ENCODE peak calls at places on chromosomes 11 and 22, in ten cellular contexts. M, K, P, Z, C, F, U, E, V and W are unnamed samples.

GRCh38 chr11:104219081-104219480 is 55.1 kb upstream of the PDGFD start:
- ATAC-seq in M (no peak), K (no peak), P (peak), Z (peak), C (no peak), F (no peak), U (no peak), E (no peak), V (no peak), W (no peak)

GRCh38 chr11:69558519-69558941 is 77.1 kb downstream of the LINC01488 start:
- ATAC-seq in M (no peak), K (no peak), P (no peak), Z (no peak), C (no peak), F (no peak), U (peak), E (no peak), V (no peak), W (peak)

GRCh38 chr22:35392357-35392756 is 7.6 kb upstream of the MCM5 start:
- ATAC-seq in M (no peak), K (peak), P (no peak), Z (no peak), C (no peak), F (no peak), U (no peak), E (peak), V (no peak), W (no peak)

GRCh38 chr22:38163844-38164577 is 17.6 kb downstream of the PLA2G6 start:
- ATAC-seq in M (no peak), K (no peak), P (no peak), Z (peak), C (no peak), F (no peak), U (no peak), E (no peak), V (no peak), W (no peak)

GRCh38 chr22:39101226-39101625 is 4.2 kb downstream of the APOBEC3H start:
- ATAC-seq in M (no peak), K (no peak), P (no peak), Z (no peak), C (no peak), F (no peak), U (no peak), E (no peak), V (no peak), W (no peak)

GRCh38 chr11:125579811-125580210 is 10.5 kb downstream of the EI24 start:
- ATAC-seq in M (no peak), K (no peak), P (no peak), Z (no peak), C (no peak), F (no peak), U (no peak), E (no peak), V (no peak), W (no peak)

GRCh38 chr11:11975201-11976092 is 33.0 kb downstream of the DKK3 start:
- ATAC-seq in M (no peak), K (no peak), P (no peak), Z (no peak), C (no peak), F (no peak), U (no peak), E (no peak), V (no peak), W (no peak)

GRCh38 chr22:49180683-49181024 is 647.0 kb downstream of the BRD1 start:
- ATAC-seq in M (no peak), K (no peak), P (no peak), Z (no peak), C (no peak), F (no peak), U (no peak), E (no peak), V (no peak), W (no peak)

GRCh38 chr11:132249256-132249655 is 878.8 kb downstream of the NTM start:
- ATAC-seq in M (no peak), K (no peak), P (no peak), Z (no peak), C (no peak), F (no peak), U (no peak), E (no peak), V (no peak), W (no peak)

GRCh38 chr22:34620832-34621231 is 445.1 kb upstream of the ISX start:
- ATAC-seq in M (no peak), K (no peak), P (no peak), Z (no peak), C (no peak), F (no peak), U (no peak), E (no peak), V (no peak), W (no peak)

GRCh38 chr11:11218287-11218986 is 134.6 kb downstream of the CSNK2A3 start:
- ATAC-seq in M (peak), K (no peak), P (peak), Z (peak), C (no peak), F (no peak), U (no peak), E (no peak), V (peak), W (no peak)

GRCh38 chr11:117572129-117572528 is 224.9 kb downstream of the DSCAML1 start:
- ATAC-seq in M (peak), K (no peak), P (no peak), Z (no peak), C (no peak), F (no peak), U (no peak), E (no peak), V (no peak), W (no peak)

GRCh38 chr11:64060861-64061444 is 25.2 kb downstream of the FLRT1 start:
- ATAC-seq in M (no peak), K (peak), P (no peak), Z (no peak), C (peak), F (peak), U (peak), E (peak), V (peak), W (peak)

GRCh38 chr11:74680703-74681531 is 50.3 kb downstream of the CHRDL2 start:
- ATAC-seq in M (no peak), K (no peak), P (no peak), Z (no peak), C (no peak), F (no peak), U (no peak), E (no peak), V (no peak), W (no peak)

GRCh38 chr22:35611891-35612576 is 5.1 kb downstream of the MB start:
- ATAC-seq in M (peak), K (no peak), P (no peak), Z (no peak), C (no peak), F (peak), U (no peak), E (peak), V (no peak), W (no peak)

GRCh38 chr22:39592104-39593060 is 21.8 kb downstream of the CACNA1I start:
- ATAC-seq in M (peak), K (no peak), P (peak), Z (peak), C (no peak), F (no peak), U (no peak), E (no peak), V (peak), W (no peak)

GRCh38 chr22:35686298-35686697 is 31.4 kb upstream of the APOL5 start:
- ATAC-seq in M (no peak), K (peak), P (no peak), Z (no peak), C (no peak), F (no peak), U (no peak), E (no peak), V (no peak), W (no peak)

GRCh38 chr11:10800292-10800691 is 8.4 kb downstream of the EIF4G2 start:
- ATAC-seq in M (no peak), K (no peak), P (no peak), Z (no peak), C (no peak), F (no peak), U (peak), E (no peak), V (no peak), W (no peak)

GRCh38 chr11:7520011-7520942 is 6.5 kb downstream of the PPFIBP2 start:
- ATAC-seq in M (no peak), K (peak), P (no peak), Z (no peak), C (no peak), F (no peak), U (no peak), E (no peak), V (no peak), W (no peak)

GRCh38 chr11:303359-303758 is 4.0 kb upstream of the IFITM5 start:
- ATAC-seq in M (no peak), K (peak), P (no peak), Z (no peak), C (no peak), F (no peak), U (no peak), E (no peak), V (no peak), W (no peak)

GRCh38 chr11:92653448-92653847 is 316.0 kb upstream of the MTNR1B start:
- ATAC-seq in M (no peak), K (no peak), P (no peak), Z (no peak), C (no peak), F (no peak), U (no peak), E (no peak), V (no peak), W (no peak)

GRCh38 chr11:94734563-94735275 is 33.4 kb upstream of the AMOTL1 start:
- ATAC-seq in M (no peak), K (no peak), P (no peak), Z (no peak), C (no peak), F (no peak), U (no peak), E (no peak), V (no peak), W (no peak)

GRCh38 chr11:75576445-75577049 is 14.5 kb downstream of the SERPINH1 start:
- ATAC-seq in M (peak), K (peak), P (peak), Z (no peak), C (peak), F (peak), U (peak), E (peak), V (no peak), W (peak)

GRCh38 chr11:46666516-46666915 is 33.9 kb downstream of the ARHGAP1 start:
- ATAC-seq in M (peak), K (no peak), P (peak), Z (peak), C (no peak), F (no peak), U (no peak), E (no peak), V (no peak), W (no peak)